ENCODE peak calls at places on chromosomes 7 and 10, in eight cellular contexts. Q is brain microvascular endothelial cell; H is foreskin keratinocyte; F is PC-9; P is dorsolateral prefrontal cortex; V is ovary; J is hepatocyte; C is CD4-positive, alpha-beta T cell. I is an unnamed sample.

GRCh38 chr10:129466703-129467345 is at the start of gene MGMT:
- DNase-seq in J (peak), H (no peak), F (peak), Q (peak), V (peak), P (peak), C (peak), I (peak)

GRCh38 chr7:127391591-127392181 is 822 bp downstream of the ZNF800 start:
- DNase-seq in Q (peak), C (peak), V (no peak), F (no peak), P (no peak), J (peak), H (no peak), I (peak)

GRCh38 chr10:28293238-28294168 is 9.4 kb downstream of the MPP7 start:
- DNase-seq in C (no peak), F (no peak), H (no peak), P (no peak), J (no peak), Q (no peak), V (no peak), I (peak)

GRCh38 chr10:47412869-47413268 is 28.8 kb upstream of the ZNF488 start:
- DNase-seq in H (no peak), C (no peak), V (no peak), P (no peak), J (no peak), Q (no peak), F (peak), I (peak)

GRCh38 chr7:113608786-113609185 is 310.0 kb downstream of the PPP1R3A start:
- DNase-seq in P (no peak), F (no peak), H (no peak), J (no peak), Q (peak), V (no peak), C (no peak), I (no peak)

GRCh38 chr7:151248191-151249033 is at the start of gene SMARCD3:
- DNase-seq in H (no peak), J (peak), Q (peak), C (peak), F (no peak), P (peak), V (peak), I (peak)

GRCh38 chr7:13749666-13750065 is 239.8 kb downstream of the ETV1 start:
- DNase-seq in V (no peak), J (no peak), Q (no peak), C (no peak), P (no peak), H (no peak), F (no peak), I (no peak)

GRCh38 chr10:5376450-5376849 is 11.7 kb downstream of the UCN3 start:
- DNase-seq in F (no peak), H (no peak), J (no peak), Q (no peak), C (no peak), V (no peak), P (no peak), I (no peak)

GRCh38 chr7:129317450-129317849 is 92.6 kb downstream of the AHCYL2 start:
- DNase-seq in J (no peak), F (no peak), V (no peak), H (no peak), C (no peak), P (no peak), Q (no peak), I (no peak)

GRCh38 chr7:157138101-157138423 is 664 bp upstream of the UBE3C start:
- DNase-seq in F (no peak), J (no peak), V (no peak), Q (no peak), P (no peak), H (no peak), C (no peak), I (no peak)

GRCh38 chr7:6577369-6578113 is at the start of gene ZDHHC4:
- DNase-seq in C (peak), J (peak), V (peak), F (peak), P (peak), Q (peak), H (peak), I (peak)

GRCh38 chr7:151083071-151083823 is at the start of gene TMUB1:
- DNase-seq in J (peak), F (peak), V (peak), Q (no peak), H (no peak), C (peak), P (peak), I (peak)

GRCh38 chr7:106485919-106486318 is 175.0 kb downstream of the CCDC71L start:
- DNase-seq in V (no peak), J (no peak), H (no peak), F (no peak), Q (no peak), P (no peak), C (no peak), I (no peak)

GRCh38 chr7:96414931-96415292 is 93.0 kb upstream of the SLC25A13 start:
- DNase-seq in F (no peak), H (no peak), V (no peak), C (no peak), P (peak), Q (peak), J (peak), I (peak)

GRCh38 chr10:32105782-32106382 is 49.7 kb upstream of the KIF5B start:
- DNase-seq in P (no peak), H (no peak), V (no peak), J (peak), Q (no peak), F (no peak), C (no peak), I (no peak)

GRCh38 chr7:30451539-30452277 is 26.9 kb downstream of the NOD1 start:
- DNase-seq in V (peak), F (no peak), C (no peak), P (no peak), J (no peak), Q (no peak), H (no peak), I (no peak)

GRCh38 chr7:98187138-98187502 is 24.1 kb upstream of the BHLHA15 start:
- DNase-seq in H (no peak), F (no peak), J (no peak), P (no peak), V (no peak), Q (no peak), C (no peak), I (no peak)

GRCh38 chr10:114879093-114879492 is 57.5 kb downstream of the FHIP2A start:
- DNase-seq in Q (no peak), J (no peak), V (no peak), P (no peak), F (no peak), C (no peak), H (no peak), I (no peak)

GRCh38 chr10:31033166-31033565 is 1.5 kb upstream of the ZNF438 start:
- DNase-seq in J (no peak), V (no peak), F (no peak), C (no peak), H (no peak), P (no peak), Q (no peak), I (no peak)

GRCh38 chr10:31031205-31031665 is 430 bp downstream of the ZNF438 start:
- DNase-seq in V (no peak), C (no peak), J (no peak), F (no peak), H (no peak), P (no peak), Q (no peak), I (no peak)

GRCh38 chr10:31030800-31031199 is 865 bp downstream of the ZNF438 start:
- DNase-seq in F (no peak), J (no peak), Q (no peak), C (no peak), P (no peak), H (no peak), V (no peak), I (no peak)

GRCh38 chr10:31032515-31033132 is 959 bp upstream of the ZNF438 start:
- DNase-seq in F (no peak), J (no peak), H (no peak), P (no peak), Q (no peak), C (no peak), V (peak), I (no peak)

DNA sequence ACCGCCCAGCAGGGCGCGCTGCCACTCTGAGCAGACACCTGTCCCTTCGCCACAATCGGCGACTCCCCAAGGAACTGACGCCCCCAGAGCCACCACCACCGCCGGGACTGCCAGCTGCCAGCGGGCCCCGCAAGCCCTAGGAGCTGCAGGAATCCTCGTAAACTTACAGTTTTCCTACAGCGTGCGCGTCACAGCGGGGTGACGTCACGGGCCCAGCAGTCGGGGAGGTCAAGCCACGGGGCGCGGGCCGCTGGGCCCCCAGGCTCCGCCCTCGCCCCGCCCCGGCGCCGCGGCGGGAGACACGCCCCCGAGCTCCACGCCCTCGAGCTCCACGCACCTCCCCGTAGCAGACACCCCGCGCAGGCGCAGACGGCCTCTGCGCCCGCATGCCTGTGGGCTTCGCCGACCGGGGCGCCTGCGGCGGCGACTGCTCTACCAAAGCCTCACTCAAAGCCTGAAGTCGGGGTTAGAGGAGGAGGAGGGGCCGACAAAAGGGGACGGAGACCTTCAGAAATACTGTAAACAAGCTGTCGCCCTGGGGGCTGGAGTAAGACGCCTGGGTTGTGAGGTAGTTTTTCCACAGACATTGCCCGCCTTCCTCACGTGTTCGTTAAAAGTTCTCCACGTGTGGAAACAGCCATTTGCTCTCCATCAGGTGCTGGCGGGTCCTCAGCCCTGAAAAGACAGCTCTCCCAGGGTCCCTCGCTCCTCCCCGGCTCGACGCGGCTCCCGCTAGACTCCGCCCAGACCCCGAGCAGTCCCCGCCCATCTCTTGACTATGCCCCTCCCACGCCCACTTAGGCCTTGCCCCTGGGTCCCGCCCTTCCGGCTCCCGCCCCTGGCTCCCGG is at the start of gene ZNF438:
- DNase-seq in Q (peak), C (peak), H (peak), F (peak), P (peak), V (peak), J (peak), I (peak)
- TF ChIP-seq CTCF in Q (peak), C (peak), H (peak), F (peak), P (peak), V (peak), J (peak), I (peak)

GRCh38 chr10:89649051-89649450 is 4.0 kb upstream of the PANK1 start:
- DNase-seq in P (no peak), F (no peak), C (no peak), H (no peak), Q (no peak), J (no peak), V (no peak), I (no peak)

GRCh38 chr10:89651205-89651915 is 6.3 kb upstream of the PANK1 start:
- DNase-seq in H (no peak), F (no peak), V (no peak), J (no peak), C (no peak), P (no peak), Q (no peak), I (no peak)

GRCh38 chr10:89653410-89653828 is 8.4 kb upstream of the PANK1 start:
- DNase-seq in P (no peak), F (no peak), V (no peak), J (no peak), Q (peak), H (no peak), C (no peak), I (no peak)

GRCh38 chr10:89652971-89653370 is 7.9 kb upstream of the PANK1 start:
- DNase-seq in V (no peak), H (no peak), J (no peak), C (no peak), F (no peak), Q (no peak), P (no peak), I (no peak)

GRCh38 chr10:89651916-89652573 is 7.0 kb upstream of the PANK1 start:
- DNase-seq in F (no peak), P (no peak), J (no peak), H (no peak), Q (no peak), C (no peak), V (no peak), I (no peak)
- TF ChIP-seq CTCF in F (no peak), P (no peak), J (no peak), H (no peak), Q (no peak), C (no peak), V (no peak), I (no peak)

DNA sequence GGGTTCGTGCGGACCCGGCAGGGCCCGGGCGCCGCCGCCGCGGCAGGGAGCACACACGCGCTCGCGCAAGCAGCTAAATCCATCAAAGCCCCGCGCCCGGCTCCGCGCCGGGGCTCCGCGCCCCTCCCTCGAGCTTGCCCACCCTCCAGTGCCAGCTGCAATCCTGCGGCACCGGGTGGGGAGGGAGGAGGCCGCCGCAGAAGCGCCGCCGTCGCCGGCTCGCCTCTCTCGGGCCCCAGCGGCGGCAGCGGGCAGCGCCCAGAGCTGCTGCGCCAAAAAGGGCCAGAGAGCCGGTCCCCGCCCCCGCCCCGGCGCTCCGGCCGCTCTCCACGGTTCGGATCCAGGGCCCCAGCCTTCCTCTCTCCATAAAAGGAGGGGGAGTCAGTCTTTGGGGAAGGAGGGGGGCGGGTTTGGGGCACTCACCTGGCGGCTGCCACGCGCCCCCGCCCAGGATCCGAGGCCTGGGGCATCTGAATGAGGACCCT is 370 bp upstream of the PDGFA start:
- DNase-seq in J (peak), V (peak), H (no peak), Q (no peak), F (no peak), C (no peak), P (peak), I (peak)
- TF ChIP-seq CTCF in J (no peak), V (peak), H (no peak), Q (no peak), F (no peak), C (no peak), P (no peak), I (no peak)

DNA sequence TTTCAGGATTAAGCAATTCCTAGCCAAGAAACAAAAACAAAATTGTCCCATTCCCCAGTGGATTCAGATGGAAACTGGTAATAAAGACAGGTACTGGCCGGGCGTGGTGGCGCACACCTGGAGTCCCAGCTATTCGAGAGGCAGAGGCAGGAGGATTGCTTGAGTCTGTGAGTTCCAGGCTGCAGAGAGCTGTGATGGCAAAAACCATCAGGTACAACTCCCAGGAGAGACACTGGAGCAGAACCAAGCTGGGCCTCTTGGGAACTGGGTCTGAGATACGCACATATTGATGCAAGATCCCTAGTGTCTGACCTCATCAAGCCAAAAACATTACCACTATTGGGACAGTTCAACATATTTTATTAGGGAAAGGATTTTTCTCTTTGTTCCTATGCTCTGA is 84.0 kb upstream of the ANLN start:
- DNase-seq in H (no peak), C (no peak), F (no peak), J (no peak), V (peak), P (no peak), Q (no peak), I (no peak)
- TF ChIP-seq CTCF in H (no peak), C (no peak), F (no peak), J (no peak), V (no peak), P (no peak), Q (no peak), I (no peak)

GRCh38 chr7:24058953-24059352 is 225.0 kb upstream of the NPY start:
- DNase-seq in H (no peak), F (no peak), C (no peak), V (no peak), P (no peak), Q (no peak), J (no peak), I (no peak)

GRCh38 chr7:24054231-24054630 is 229.8 kb upstream of the NPY start:
- DNase-seq in F (peak), H (no peak), C (no peak), J (no peak), Q (no peak), P (no peak), V (no peak), I (no peak)

GRCh38 chr7:24059775-24060174 is 224.2 kb upstream of the NPY start:
- DNase-seq in F (peak), C (no peak), V (no peak), P (no peak), H (no peak), J (no peak), Q (no peak), I (no peak)

GRCh38 chr7:24052572-24053223 is 231.3 kb upstream of the NPY start:
- DNase-seq in Q (peak), J (no peak), C (no peak), P (no peak), H (peak), F (peak), V (no peak), I (peak)

DNA sequence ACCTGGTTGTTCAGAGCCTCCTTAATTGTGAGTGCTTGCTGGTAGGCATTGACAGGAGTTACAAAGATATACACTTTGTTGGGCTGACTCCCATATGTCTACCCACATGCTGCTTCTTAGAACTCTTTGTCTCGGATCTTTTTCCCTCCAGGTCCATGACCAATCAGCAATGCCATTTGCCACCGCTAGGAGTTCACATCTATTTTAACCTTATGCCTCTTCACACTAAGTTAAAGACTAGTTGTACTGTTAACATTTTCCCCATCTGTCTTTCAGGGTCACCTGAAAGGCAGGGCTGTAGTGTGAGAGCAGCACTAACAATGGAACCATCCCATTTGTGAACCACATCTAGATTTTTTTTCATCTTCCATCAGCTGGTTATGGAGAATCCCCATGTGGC is 226.7 kb upstream of the NPY start:
- DNase-seq in C (no peak), Q (no peak), P (no peak), F (no peak), H (no peak), V (no peak), J (no peak), I (no peak)
- TF ChIP-seq CTCF in C (no peak), Q (peak), P (no peak), F (no peak), H (no peak), V (no peak), J (no peak), I (no peak)

GRCh38 chr7:78605131-78605530 is 806.6 kb downstream of the PHTF2 start:
- DNase-seq in J (no peak), F (no peak), H (no peak), C (no peak), Q (no peak), V (no peak), P (no peak), I (peak)

GRCh38 chr7:78609281-78609680 is 810.7 kb downstream of the PHTF2 start:
- DNase-seq in P (no peak), Q (no peak), H (no peak), C (no peak), F (no peak), J (no peak), V (no peak), I (no peak)

GRCh38 chr7:78601728-78602127 is 803.2 kb downstream of the PHTF2 start:
- DNase-seq in F (no peak), J (no peak), P (no peak), V (no peak), C (no peak), H (no peak), Q (no peak), I (no peak)

DNA sequence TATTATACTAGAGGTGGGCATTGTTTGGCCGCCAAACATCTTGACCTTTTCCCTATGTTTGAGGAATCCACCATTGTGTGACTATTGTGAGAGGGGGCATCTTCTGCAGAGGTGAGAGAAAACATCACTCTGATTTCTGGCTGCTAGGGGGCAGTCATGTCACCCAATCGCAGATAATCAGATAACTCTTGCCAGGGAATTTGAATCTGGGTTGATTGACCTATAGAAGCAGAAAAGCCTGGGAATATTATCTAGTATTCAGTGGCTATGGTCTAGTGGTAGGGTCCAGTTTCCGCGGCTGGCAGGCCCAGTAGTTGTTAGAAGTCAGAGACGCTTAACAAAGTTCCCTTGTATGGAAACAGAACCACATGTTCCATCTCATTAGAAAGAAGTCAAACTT is 808.5 kb downstream of the PHTF2 start:
- DNase-seq in P (no peak), F (no peak), H (no peak), C (no peak), V (no peak), J (no peak), Q (peak), I (peak)
- TF ChIP-seq CTCF in P (peak), F (peak), H (peak), C (no peak), V (no peak), J (peak), Q (peak), I (peak)

GRCh38 chr10:127524229-127524628 is 24.9 kb upstream of the NPS start:
- DNase-seq in F (no peak), J (no peak), P (no peak), V (no peak), Q (no peak), H (no peak), C (no peak), I (no peak)
- TF ChIP-seq CTCF in F (no peak), J (no peak), P (no peak), V (no peak), Q (peak), H (no peak), C (no peak), I (no peak)

GRCh38 chr7:158818325-158819213 is 10.7 kb downstream of the ESYT2 start:
- DNase-seq in J (peak), P (peak), Q (peak), H (peak), F (peak), C (peak), V (peak), I (peak)
- TF ChIP-seq CTCF in J (no peak), P (no peak), Q (peak), H (peak), F (no peak), C (no peak), V (no peak), I (no peak)

I was measured in cardiac fibroblast.